ENCODE peak calls at places on chromosomes 4 and X, in eight cellular contexts. M, V, P, T, Z, J, R and E are unnamed samples.

GRCh38 chr4:69054578-69055200 is 41.6 kb upstream of the UGT2B7 start:
- DNase-seq in J (peak), P (peak), T (peak), R (no peak), M (no peak), V (no peak), Z (no peak), E (peak)

GRCh38 chr4:38387348-38387747 is 276.7 kb upstream of the KLF3 start:
- DNase-seq in J (peak), P (peak), M (peak), Z (no peak), V (peak), R (peak), T (peak), E (peak)

GRCh38 chrX:44162964-44163475 is 180.5 kb downstream of the EFHC2 start:
- DNase-seq in V (no peak), R (no peak), P (no peak), J (no peak), T (no peak), Z (no peak), M (no peak), E (no peak)

GRCh38 chr4:184801781-184802180 is 24.0 kb downstream of the ACSL1 start:
- DNase-seq in R (no peak), P (no peak), Z (no peak), J (peak), T (no peak), M (no peak), V (no peak), E (no peak)

GRCh38 chrX:28590394-28590793 is 3.1 kb downstream of the IL1RAPL1 start:
- DNase-seq in Z (no peak), R (no peak), J (peak), M (no peak), T (peak), P (peak), V (no peak), E (no peak)

GRCh38 chr4:145618210-145618911 is 824 bp upstream of the MMAA start:
- DNase-seq in T (peak), V (no peak), R (no peak), Z (no peak), J (no peak), M (no peak), P (no peak), E (no peak)

GRCh38 chrX:41561045-41561444 is 113.9 kb downstream of the NYX start:
- DNase-seq in P (peak), T (peak), V (no peak), J (peak), Z (no peak), R (no peak), M (peak), E (peak)

GRCh38 chr4:55125087-55125721 is at the start of gene KDR:
- DNase-seq in V (no peak), Z (peak), M (no peak), T (peak), J (peak), R (peak), P (peak), E (no peak)

GRCh38 chrX:103439161-103439560 is 62.8 kb downstream of the BEX3 start:
- DNase-seq in Z (no peak), T (no peak), P (no peak), J (no peak), R (no peak), V (no peak), M (no peak), E (no peak)

GRCh38 chr4:8372506-8373070 is 67.9 kb downstream of the ACOX3 start:
- DNase-seq in T (no peak), Z (no peak), R (no peak), V (no peak), P (no peak), M (no peak), J (no peak), E (no peak)

GRCh38 chrX:68503830-68504229 is 5.0 kb downstream of the YIPF6 start:
- DNase-seq in Z (no peak), T (no peak), R (no peak), P (no peak), V (no peak), J (no peak), M (no peak), E (no peak)

GRCh38 chr4:86043755-86044592 is 315.9 kb downstream of the MAPK10 start:
- DNase-seq in J (peak), V (no peak), P (peak), T (peak), M (no peak), Z (no peak), R (peak), E (no peak)

GRCh38 chrX:72245461-72246089 is 6.7 kb upstream of the ERCC6L start:
- DNase-seq in R (peak), T (peak), Z (no peak), M (no peak), P (peak), V (no peak), J (peak), E (no peak)

GRCh38 chr4:6775746-6776145 is 6.8 kb upstream of the KIAA0232 start:
- DNase-seq in J (no peak), T (no peak), V (no peak), R (no peak), P (no peak), Z (no peak), M (no peak), E (no peak)

GRCh38 chrX:20829665-20830481 is 544.3 kb upstream of the CNKSR2 start:
- DNase-seq in V (no peak), J (peak), P (peak), R (no peak), Z (no peak), T (peak), M (no peak), E (no peak)

GRCh38 chrX:16585486-16586370 is 64.2 kb upstream of the S100G start:
- DNase-seq in T (no peak), R (no peak), M (no peak), V (no peak), J (no peak), P (no peak), Z (no peak), E (no peak)

GRCh38 chr4:2866891-2867290 is 23.2 kb downstream of the ADD1 start:
- DNase-seq in Z (no peak), R (no peak), J (no peak), M (no peak), T (no peak), V (no peak), P (no peak), E (no peak)

GRCh38 chrX:29787666-29788065 is 427.7 kb upstream of the MAGEB2 start:
- DNase-seq in V (no peak), J (peak), P (no peak), R (no peak), Z (no peak), T (peak), M (no peak), E (no peak)

GRCh38 chrX:154411322-154411980 is at the start of gene TAFAZZIN:
- DNase-seq in R (peak), P (peak), Z (peak), M (no peak), V (no peak), J (peak), T (peak), E (no peak)

GRCh38 chr4:75101906-75102888 is 169.3 kb downstream of the PARM1 start:
- DNase-seq in Z (no peak), P (no peak), V (no peak), R (no peak), J (no peak), M (no peak), T (no peak), E (no peak)

GRCh38 chr4:91070736-91071135 is 943.5 kb downstream of the CCSER1 start:
- DNase-seq in T (no peak), V (no peak), P (no peak), M (no peak), Z (no peak), J (no peak), R (no peak), E (no peak)

GRCh38 chr4:88857588-88857987 is 160.0 kb upstream of the NAP1L5 start:
- DNase-seq in J (no peak), M (no peak), Z (no peak), V (no peak), T (no peak), P (no peak), R (no peak), E (no peak)

GRCh38 chrX:34918856-34919255 is 23.7 kb upstream of the FAM47B start:
- DNase-seq in Z (no peak), P (peak), R (peak), V (no peak), M (peak), J (peak), T (peak), E (no peak)

DNA sequence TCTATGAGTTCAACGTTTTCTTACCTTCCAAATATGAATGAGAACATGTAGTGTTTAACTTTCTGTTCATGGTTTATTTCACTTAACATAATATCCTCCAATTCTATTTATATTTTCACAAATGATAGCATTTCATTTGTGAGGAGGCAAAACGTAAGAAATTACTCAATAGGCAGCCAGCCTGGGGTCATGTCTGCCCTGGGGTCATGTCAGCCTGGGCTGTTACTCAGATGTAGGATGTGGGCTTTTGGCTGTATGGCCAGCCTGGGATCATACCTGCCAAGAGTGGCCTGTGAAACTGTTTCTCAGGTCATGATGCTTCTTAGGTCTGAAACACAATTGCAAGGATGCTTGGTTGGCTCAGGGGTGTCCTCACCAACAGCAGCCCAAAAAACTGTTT is 187.0 kb downstream of the FBXO8 start:
- DNase-seq in T (no peak), R (no peak), V (no peak), P (no peak), J (no peak), M (no peak), Z (no peak), E (no peak)
- H3K4me3 ChIP-seq in T (no peak), R (no peak), V (no peak), P (no peak), J (no peak), M (no peak), Z (no peak), E (no peak)

DNA sequence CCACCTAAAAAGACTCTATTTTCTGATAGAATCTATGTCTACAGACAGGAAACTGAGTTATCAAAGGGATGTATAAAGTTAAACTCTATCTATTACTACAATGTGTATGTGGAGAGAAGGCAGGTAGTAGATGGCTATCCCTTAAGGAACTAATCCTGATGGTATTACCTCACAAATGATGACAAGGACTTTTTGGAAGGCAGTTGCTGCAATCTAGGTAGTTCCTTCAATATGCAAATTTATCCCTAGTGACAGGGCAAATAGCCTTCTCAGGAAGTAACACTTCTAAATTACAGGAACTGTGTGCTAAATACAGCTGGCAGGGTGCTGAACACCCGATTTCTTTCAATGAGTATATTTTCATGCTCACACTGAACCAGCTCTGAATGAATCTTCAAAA is 177.4 kb downstream of the COL25A1 start:
- DNase-seq in T (no peak), V (no peak), J (no peak), Z (no peak), R (no peak), P (no peak), M (no peak), E (no peak)
- H3K4me3 ChIP-seq in T (no peak), V (no peak), J (no peak), Z (no peak), R (no peak), P (no peak), M (no peak), E (no peak)

GRCh38 chr4:122764071-122764807 is 31.7 kb downstream of the BBS12 start:
- DNase-seq in M (no peak), P (peak), R (no peak), T (peak), Z (no peak), V (no peak), J (peak), E (no peak)

GRCh38 chr4:122764808-122765189 is 32.3 kb downstream of the BBS12 start:
- DNase-seq in P (peak), Z (no peak), M (peak), V (no peak), J (peak), T (peak), R (no peak), E (peak)

GRCh38 chr4:122759639-122760310 is 27.3 kb downstream of the BBS12 start:
- DNase-seq in M (no peak), R (no peak), J (peak), T (peak), Z (no peak), P (peak), V (no peak), E (no peak)

GRCh38 chr4:122762966-122763716 is 30.6 kb downstream of the BBS12 start:
- DNase-seq in P (no peak), Z (no peak), R (no peak), T (no peak), M (no peak), V (no peak), J (no peak), E (no peak)

GRCh38 chr4:122762520-122762919 is 30.0 kb downstream of the BBS12 start:
- DNase-seq in T (no peak), M (no peak), Z (no peak), J (no peak), V (no peak), R (no peak), P (no peak), E (no peak)
- H3K4me3 ChIP-seq in T (no peak), M (no peak), Z (no peak), J (no peak), V (no peak), R (no peak), P (no peak), E (no peak)

GRCh38 chr4:112923514-112923913 is 125.9 kb upstream of the ANK2 start:
- DNase-seq in V (no peak), P (no peak), J (no peak), R (no peak), T (no peak), Z (no peak), M (no peak), E (no peak)
- H3K4me3 ChIP-seq in V (peak), P (no peak), J (no peak), R (no peak), T (no peak), Z (no peak), M (no peak), E (no peak)

GRCh38 chrX:25004485-25005032 is 11.2 kb downstream of the ARX start:
- DNase-seq in Z (no peak), P (no peak), R (no peak), J (no peak), T (no peak), M (no peak), V (no peak), E (no peak)

GRCh38 chrX:25006586-25007058 is 9.1 kb downstream of the ARX start:
- DNase-seq in Z (no peak), V (no peak), T (no peak), P (no peak), J (no peak), R (no peak), M (no peak), E (no peak)

GRCh38 chrX:25005382-25006185 is 10.2 kb downstream of the ARX start:
- DNase-seq in V (no peak), M (no peak), R (no peak), T (no peak), J (no peak), Z (no peak), P (no peak), E (no peak)

GRCh38 chrX:25004040-25004439 is 11.7 kb downstream of the ARX start:
- DNase-seq in T (no peak), M (no peak), P (no peak), V (no peak), Z (no peak), J (no peak), R (no peak), E (no peak)

GRCh38 chrX:25005034-25005381 is 10.8 kb downstream of the ARX start:
- DNase-seq in V (no peak), P (no peak), T (no peak), J (no peak), M (no peak), R (no peak), Z (no peak), E (no peak)
- H3K4me3 ChIP-seq in V (peak), P (peak), T (no peak), J (no peak), M (peak), R (peak), Z (no peak), E (peak)

DNA sequence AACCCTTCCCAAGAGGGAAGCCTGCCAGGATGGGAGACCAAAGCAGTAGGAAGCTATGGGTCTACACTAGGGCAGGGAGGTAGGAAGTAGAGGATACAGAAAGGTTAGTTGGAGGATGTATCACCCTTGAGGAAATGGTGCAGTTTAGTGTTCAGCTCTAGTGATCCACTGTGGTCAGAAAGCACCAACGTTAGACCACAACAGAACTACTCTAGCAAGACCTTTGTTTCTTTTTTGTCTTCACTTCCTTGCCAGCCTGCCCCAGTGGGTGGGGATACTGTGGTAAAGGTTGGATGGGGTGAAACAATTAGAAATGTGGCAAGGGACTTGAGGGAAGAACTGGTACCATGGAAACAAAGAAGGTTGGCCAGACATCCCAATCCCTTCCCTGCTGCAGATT is 83.3 kb downstream of the DDIT4L start:
- DNase-seq in V (no peak), T (no peak), J (no peak), M (no peak), Z (no peak), R (no peak), P (no peak), E (no peak)
- H3K4me3 ChIP-seq in V (no peak), T (no peak), J (no peak), M (no peak), Z (no peak), R (no peak), P (no peak), E (no peak)

GRCh38 chr4:158586881-158587280 is 65.2 kb downstream of the RXFP1 start:
- DNase-seq in M (no peak), J (no peak), R (no peak), Z (no peak), T (no peak), P (no peak), V (no peak), E (no peak)

GRCh38 chr4:158590219-158590618 is 68.5 kb downstream of the RXFP1 start:
- DNase-seq in V (no peak), T (no peak), R (no peak), M (no peak), J (no peak), P (no peak), Z (no peak), E (no peak)

GRCh38 chr4:158588777-158589176 is 67.1 kb downstream of the RXFP1 start:
- DNase-seq in R (no peak), Z (no peak), P (no peak), M (no peak), J (no peak), V (no peak), T (no peak), E (no peak)

DNA sequence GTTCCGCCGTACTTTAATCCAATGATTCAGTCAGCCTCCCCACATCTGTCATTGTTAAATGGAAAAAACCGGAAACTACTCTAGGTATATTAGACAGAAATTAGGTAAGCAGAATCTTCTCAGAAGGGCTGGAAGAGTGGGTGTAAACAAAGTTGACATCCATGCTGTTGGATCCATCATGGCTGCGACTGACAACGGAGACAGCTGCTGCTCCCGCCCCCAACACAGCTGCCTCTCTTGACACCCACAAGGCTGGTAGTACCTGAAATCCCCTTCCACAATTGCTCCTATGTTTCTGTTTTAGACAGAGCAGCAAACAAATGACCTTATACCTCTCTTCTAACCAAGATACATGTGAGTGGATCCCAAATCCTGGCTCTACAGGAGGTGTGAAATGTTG is 66.6 kb downstream of the RXFP1 start:
- DNase-seq in R (no peak), V (no peak), T (no peak), Z (no peak), J (no peak), M (no peak), P (no peak), E (no peak)
- H3K4me3 ChIP-seq in R (no peak), V (no peak), T (no peak), Z (no peak), J (no peak), M (no peak), P (no peak), E (no peak)